ENCODE peak calls at places on chromosomes 16 and 17, in eight cellular contexts. O is IMR-90, S is HCT116, H is hepatocyte, V is small intestine, R is fibroblast of lung, F is cardiac muscle cell, K is heart left ventricle. D is an unnamed sample.

GRCh38 chr17:75110307-75110937 is 653 bp downstream of the ARMC7 start:
- DNase-seq in K (no peak), R (no peak), V (peak; percentile 51), O (no peak), S (no peak), H (no peak), F (no peak), D (peak; percentile 57)

GRCh38 chr16:75566889-75567255 is 693 bp downstream of the GABARAPL2 start:
- DNase-seq in R (peak; percentile 10), F (no peak), H (peak; percentile 37), S (no peak), O (no peak), K (no peak), V (peak; percentile 14), D (no peak)

GRCh38 chr17:31511583-31511982 is 120.1 kb downstream of the RAB11FIP4 start:
- DNase-seq in H (no peak), R (no peak), K (no peak), S (no peak), O (no peak), F (no peak), V (no peak), D (no peak)

GRCh38 chr17:82876602-82877391 is 37.0 kb upstream of the ZNF750 start:
- DNase-seq in S (peak; percentile 49), H (peak; percentile 83), F (peak; percentile 81), R (peak; percentile 70), V (peak; percentile 32), K (peak; percentile 91), O (peak; percentile 78), D (peak; percentile 74)

GRCh38 chr17:2899911-2900310 is 103.7 kb downstream of the RAP1GAP2 start:
- DNase-seq in F (no peak), O (peak; percentile 11), H (peak; percentile 72), V (peak; percentile 73), K (no peak), S (no peak), R (no peak), D (no peak)

GRCh38 chr17:21400816-21401593 is 24.8 kb downstream of the KCNJ12 start:
- DNase-seq in K (no peak), F (no peak), R (no peak), O (no peak), S (no peak), H (no peak), V (no peak), D (no peak)

GRCh38 chr16:2250652-2251280 is 621 bp downstream of the ECI1 start:
- DNase-seq in R (peak; percentile 22), K (no peak), V (peak; percentile 61), S (no peak), F (peak; percentile 10), H (no peak), O (no peak), D (peak; percentile 64)

GRCh38 chr17:83064021-83064731 is 15.2 kb upstream of the METRNL start:
- DNase-seq in R (no peak), H (no peak), S (no peak), V (no peak), O (no peak), K (no peak), F (no peak), D (peak; percentile 1)

GRCh38 chr17:78380370-78380769 is 1.9 kb downstream of the PGS1 start:
- DNase-seq in S (no peak), R (no peak), O (no peak), V (no peak), K (no peak), F (no peak), H (no peak), D (no peak)

GRCh38 chr17:78387982-78388941 is 9.8 kb downstream of the PGS1 start:
- DNase-seq in K (no peak), V (no peak), F (peak; percentile 68), S (no peak), O (peak; percentile 89), R (peak; percentile 68), H (no peak), D (peak; percentile 21)

GRCh38 chr17:78383725-78384471 is 5.4 kb downstream of the PGS1 start:
- DNase-seq in H (peak; percentile 74), V (no peak), O (peak; percentile 100), K (peak; percentile 89), S (no peak), F (peak; percentile 98), R (peak; percentile 100), D (peak; percentile 54)

GRCh38 chr17:78381601-78382168 is 3.2 kb downstream of the PGS1 start:
- DNase-seq in K (no peak), R (peak; percentile 62), S (no peak), V (peak; percentile 84), O (no peak), F (no peak), H (no peak), D (no peak)

DNA sequence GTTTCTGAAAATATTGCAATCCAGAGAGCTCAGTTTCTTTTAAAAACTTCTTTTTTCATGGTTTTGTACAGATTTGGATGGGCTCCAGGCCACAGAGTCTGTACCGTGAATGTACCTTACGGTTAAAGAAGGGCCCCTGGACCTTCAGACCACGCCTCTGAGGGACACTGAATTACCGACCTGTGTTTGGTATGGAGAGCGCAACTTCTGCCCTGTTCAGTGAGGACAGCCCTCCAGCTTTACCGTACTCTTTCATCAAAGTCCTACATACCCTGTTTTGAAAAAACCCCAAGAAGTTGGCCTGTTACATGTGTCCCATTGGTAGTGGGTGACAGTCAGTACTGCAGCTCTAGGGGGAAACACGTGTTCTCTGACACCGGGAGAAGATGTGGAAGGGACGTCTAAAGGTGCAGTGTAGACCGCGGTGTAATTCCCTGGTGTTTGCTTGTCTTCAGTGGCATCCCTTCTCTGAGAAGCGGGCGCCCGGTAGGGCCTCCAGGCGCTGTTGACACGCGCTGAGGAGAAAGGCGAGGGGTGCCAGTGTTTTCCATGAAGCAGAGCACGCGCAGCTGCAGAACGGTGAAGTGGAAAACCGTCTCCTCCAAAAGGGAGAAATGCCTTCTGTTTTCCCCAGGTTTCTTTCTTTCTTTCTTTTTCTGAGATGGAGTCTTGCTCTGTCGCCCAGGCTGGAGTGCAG is 6.2 kb downstream of the PGS1 start:
- DNase-seq in V (no peak), F (no peak), R (no peak), O (no peak), S (no peak), K (no peak), H (no peak), D (no peak)
- H3K4me1 ChIP-seq in V (peaks cover 36% of the 10 kb centered on the region), F (peaks cover 15% of the 10 kb centered on the region), R (peaks cover 46% of the 10 kb centered on the region), O (peaks cover 35% of the 10 kb centered on the region), S (peaks cover 16% of the 10 kb centered on the region), K (peaks cover 93% of the 10 kb centered on the region), H (peaks cover 23% of the 10 kb centered on the region), D (peaks cover 50% of the 10 kb centered on the region)

GRCh38 chr17:38349097-38349904 is 2.3 kb upstream of the SOCS7 start:
- DNase-seq in H (peak; percentile 91), O (peak; percentile 80), S (peak; percentile 56), F (peak; percentile 85), K (peak; percentile 82), V (peak; percentile 88), R (peak; percentile 64), D (peak; percentile 95)
- H3K4me3 ChIP-seq in H (no peak overlapping the region), O (no peak overlapping the region), S (no peak overlapping the region), F (no peak overlapping the region), K (no peak overlapping the region), V (no peak overlapping the region), R (no peak overlapping the region), D (no peak overlapping the region)

GRCh38 chr16:27485811-27486210 is 63.9 kb downstream of the GTF3C1 start:
- DNase-seq in O (no peak), R (no peak), H (no peak), V (no peak), F (no peak), K (no peak), S (no peak), D (no peak)
- H3K4me1 ChIP-seq in O (no peaks in the 10 kb centered on the region), R (no peaks in the 10 kb centered on the region), H (no peaks in the 10 kb centered on the region), V (no peaks in the 10 kb centered on the region), F (no peaks in the 10 kb centered on the region), K (no peaks in the 10 kb centered on the region), S (no peaks in the 10 kb centered on the region), D (no peaks in the 10 kb centered on the region)

GRCh38 chr17:4406386-4406785 is 27.4 kb upstream of the SPNS3 start:
- DNase-seq in S (no peak), H (no peak), R (no peak), K (no peak), O (no peak), F (no peak), V (no peak), D (no peak)

GRCh38 chr17:4407851-4408250 is 25.9 kb upstream of the SPNS3 start:
- DNase-seq in S (no peak), R (peak; percentile 10), O (no peak), V (peak; percentile 54), F (peak; percentile 21), K (no peak), H (no peak), D (peak; percentile 59)

GRCh38 chr17:4405699-4406098 is 28.0 kb upstream of the SPNS3 start:
- DNase-seq in O (no peak), F (no peak), K (no peak), S (no peak), R (no peak), V (no peak), H (no peak), D (no peak)

GRCh38 chr17:4407216-4407615 is 26.5 kb upstream of the SPNS3 start:
- DNase-seq in S (no peak), H (no peak), K (no peak), V (no peak), O (no peak), R (no peak), F (peak; percentile 45), D (no peak)

GRCh38 chr17:4405038-4405669 is 28.6 kb upstream of the SPNS3 start:
- DNase-seq in V (peak; percentile 23), F (no peak), K (no peak), H (no peak), S (no peak), R (no peak), O (no peak), D (no peak)
- H3K4me3 ChIP-seq in V (no peak overlapping the region), F (no peak overlapping the region), K (no peak overlapping the region), H (no peak overlapping the region), S (no peak overlapping the region), R (no peak overlapping the region), O (no peak overlapping the region), D (no peak overlapping the region)

GRCh38 chr17:39640493-39641118 is 3.7 kb downstream of the STARD3 start:
- DNase-seq in O (no peak), K (no peak), H (no peak), S (no peak), F (no peak), V (no peak), R (no peak), D (no peak)

GRCh38 chr17:39641883-39642282 is 4.9 kb downstream of the STARD3 start:
- DNase-seq in K (no peak), H (no peak), O (no peak), S (no peak), F (no peak), V (no peak), R (no peak), D (no peak)

GRCh38 chr17:39642675-39643074 is 5.7 kb downstream of the STARD3 start:
- DNase-seq in H (no peak), O (no peak), V (no peak), F (no peak), K (no peak), S (no peak), R (no peak), D (no peak)

GRCh38 chr17:39639566-39640458 is 2.9 kb downstream of the STARD3 start:
- DNase-seq in V (no peak), H (no peak), O (no peak), K (no peak), R (no peak), S (no peak), F (no peak), D (no peak)

DNA sequence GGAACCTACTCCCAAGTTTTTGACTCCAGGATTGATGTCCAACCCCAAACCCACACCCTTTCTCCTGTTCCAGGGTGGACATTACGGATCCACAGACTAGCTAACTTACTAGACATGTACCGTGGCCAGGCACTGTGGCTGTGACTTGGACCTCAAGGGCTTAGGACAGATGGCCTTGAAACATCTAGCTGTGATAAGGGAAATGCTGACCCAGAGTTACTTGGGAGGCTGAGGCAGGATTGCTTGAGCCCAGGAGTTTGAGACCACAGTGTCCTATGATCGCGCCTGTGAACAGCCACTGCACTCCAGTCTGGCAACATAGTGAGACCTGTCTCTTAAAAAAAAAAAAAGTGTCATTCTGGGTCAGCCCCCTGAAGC is 4.2 kb downstream of the STARD3 start:
- DNase-seq in H (no peak), S (no peak), O (no peak), R (no peak), K (no peak), F (no peak), V (no peak), D (no peak)
- H3K4me1 ChIP-seq in H (peaks cover 38% of the 10 kb centered on the region), S (peaks cover 56% of the 10 kb centered on the region), O (peaks cover 25% of the 10 kb centered on the region), R (peaks cover 16% of the 10 kb centered on the region), K (peaks cover 68% of the 10 kb centered on the region), F (peaks cover 51% of the 10 kb centered on the region), V (peaks cover 14% of the 10 kb centered on the region), D (peaks cover 27% of the 10 kb centered on the region)